ENCODE peak calls at places on chromosomes 12 and 14, in five cellular contexts. One of them, this sample, is unnamed.

GRCh38 chr12:63496654-63497053 is 171.6 kb downstream of the DPY19L2 start:
- DNase-seq in esophagus muscularis mucosa: no peak
- DNase-seq in transverse colon: no peak
- DNase-seq in stomach: no peak
- DNase-seq in GM12878: no peak
- DNase-seq in this sample: no peak

GRCh38 chr14:101564819-101565698 is 3.8 kb downstream of the DIO3 start:
- DNase-seq in stomach: no peak
- DNase-seq in GM12878: no peak
- DNase-seq in transverse colon: no peak
- DNase-seq in esophagus muscularis mucosa: no peak
- DNase-seq in this sample: no peak

GRCh38 chr14:94304243-94304642 is 11.2 kb upstream of the SERPINA10 start:
- DNase-seq in stomach: no peak
- DNase-seq in esophagus muscularis mucosa: peak
- DNase-seq in transverse colon: no peak
- DNase-seq in GM12878: no peak
- DNase-seq in this sample: no peak

GRCh38 chr12:74689071-74689655 is 151.5 kb downstream of the ATXN7L3B start:
- DNase-seq in esophagus muscularis mucosa: no peak
- DNase-seq in GM12878: no peak
- DNase-seq in transverse colon: no peak
- DNase-seq in stomach: no peak
- DNase-seq in this sample: no peak

GRCh38 chr12:66288121-66288520 is 14.2 kb upstream of the HELB start:
- DNase-seq in esophagus muscularis mucosa: no peak
- DNase-seq in transverse colon: no peak
- DNase-seq in stomach: no peak
- DNase-seq in GM12878: no peak
- DNase-seq in this sample: no peak

GRCh38 chr12:111180830-111181726 is 187.8 kb downstream of the PHETA1 start:
- DNase-seq in GM12878: no peak
- DNase-seq in esophagus muscularis mucosa: no peak
- DNase-seq in transverse colon: peak
- DNase-seq in stomach: peak
- DNase-seq in this sample: peak

GRCh38 chr14:26137161-26137560 is 460.7 kb downstream of the NOVA1 start:
- DNase-seq in esophagus muscularis mucosa: no peak
- DNase-seq in transverse colon: no peak
- DNase-seq in stomach: no peak
- DNase-seq in GM12878: no peak
- DNase-seq in this sample: no peak

GRCh38 chr14:81625343-81625742 is 91.7 kb upstream of the SEL1L start:
- DNase-seq in stomach: no peak
- DNase-seq in transverse colon: no peak
- DNase-seq in GM12878: no peak
- DNase-seq in esophagus muscularis mucosa: no peak
- DNase-seq in this sample: no peak

GRCh38 chr12:104958946-104959841 is 1.1 kb upstream of the SLC41A2 start:
- DNase-seq in esophagus muscularis mucosa: no peak
- DNase-seq in GM12878: no peak
- DNase-seq in stomach: no peak
- DNase-seq in transverse colon: no peak
- DNase-seq in this sample: no peak

GRCh38 chr14:62017651-62018230 is 255.5 kb downstream of the SNAPC1 start:
- DNase-seq in transverse colon: no peak
- DNase-seq in stomach: no peak
- DNase-seq in esophagus muscularis mucosa: no peak
- DNase-seq in GM12878: no peak
- DNase-seq in this sample: no peak

GRCh38 chr12:76074701-76075336 is 9.7 kb downstream of the NAP1L1 start:
- DNase-seq in esophagus muscularis mucosa: no peak
- DNase-seq in GM12878: no peak
- DNase-seq in stomach: no peak
- DNase-seq in transverse colon: no peak
- DNase-seq in this sample: no peak

GRCh38 chr14:64417042-64417770 is 29.1 kb downstream of the MTHFD1 start:
- DNase-seq in GM12878: no peak
- DNase-seq in transverse colon: no peak
- DNase-seq in esophagus muscularis mucosa: no peak
- DNase-seq in stomach: no peak
- DNase-seq in this sample: no peak

GRCh38 chr12:109868182-109869051 is 11.9 kb downstream of the GLTP start:
- DNase-seq in transverse colon: no peak
- DNase-seq in GM12878: no peak
- DNase-seq in esophagus muscularis mucosa: no peak
- DNase-seq in stomach: no peak
- DNase-seq in this sample: no peak

GRCh38 chr12:122312926-122313325 is 46.6 kb upstream of the VPS33A start:
- DNase-seq in stomach: no peak
- DNase-seq in esophagus muscularis mucosa: no peak
- DNase-seq in GM12878: no peak
- DNase-seq in transverse colon: no peak
- DNase-seq in this sample: no peak

GRCh38 chr12:122319312-122319638 is 53.0 kb upstream of the VPS33A start:
- DNase-seq in transverse colon: no peak
- DNase-seq in GM12878: no peak
- DNase-seq in stomach: no peak
- DNase-seq in esophagus muscularis mucosa: no peak
- DNase-seq in this sample: no peak

GRCh38 chr12:122323311-122324019 is 57.2 kb upstream of the VPS33A start:
- DNase-seq in transverse colon: no peak
- DNase-seq in GM12878: no peak
- DNase-seq in esophagus muscularis mucosa: no peak
- DNase-seq in stomach: no peak
- DNase-seq in this sample: no peak

GRCh38 chr12:122322501-122322900 is 56.2 kb upstream of the VPS33A start:
- DNase-seq in transverse colon: no peak
- DNase-seq in esophagus muscularis mucosa: no peak
- DNase-seq in GM12878: no peak
- DNase-seq in stomach: no peak
- DNase-seq in this sample: no peak

GRCh38 chr12:122318607-122319311 is 52.5 kb upstream of the VPS33A start:
- DNase-seq in stomach: no peak
- DNase-seq in transverse colon: no peak
- DNase-seq in esophagus muscularis mucosa: no peak
- DNase-seq in GM12878: no peak
- DNase-seq in this sample: no peak
- TF ChIP-seq POLR2AphosphoS5 in stomach: no peak
- TF ChIP-seq POLR2AphosphoS5 in transverse colon: no peak
- TF ChIP-seq POLR2AphosphoS5 in esophagus muscularis mucosa: peak
- TF ChIP-seq POLR2AphosphoS5 in GM12878: no peak
- TF ChIP-seq POLR2AphosphoS5 in this sample: no peak

GRCh38 chr12:121791671-121792496 is 1.6 kb downstream of the RHOF start:
- DNase-seq in GM12878: no peak
- DNase-seq in transverse colon: peak
- DNase-seq in esophagus muscularis mucosa: no peak
- DNase-seq in stomach: peak
- DNase-seq in this sample: no peak
- TF ChIP-seq EP300 in GM12878: no peak
- TF ChIP-seq EP300 in transverse colon: peak
- TF ChIP-seq EP300 in esophagus muscularis mucosa: no peak
- TF ChIP-seq EP300 in stomach: no peak
- TF ChIP-seq EP300 in this sample: no peak

DNA sequence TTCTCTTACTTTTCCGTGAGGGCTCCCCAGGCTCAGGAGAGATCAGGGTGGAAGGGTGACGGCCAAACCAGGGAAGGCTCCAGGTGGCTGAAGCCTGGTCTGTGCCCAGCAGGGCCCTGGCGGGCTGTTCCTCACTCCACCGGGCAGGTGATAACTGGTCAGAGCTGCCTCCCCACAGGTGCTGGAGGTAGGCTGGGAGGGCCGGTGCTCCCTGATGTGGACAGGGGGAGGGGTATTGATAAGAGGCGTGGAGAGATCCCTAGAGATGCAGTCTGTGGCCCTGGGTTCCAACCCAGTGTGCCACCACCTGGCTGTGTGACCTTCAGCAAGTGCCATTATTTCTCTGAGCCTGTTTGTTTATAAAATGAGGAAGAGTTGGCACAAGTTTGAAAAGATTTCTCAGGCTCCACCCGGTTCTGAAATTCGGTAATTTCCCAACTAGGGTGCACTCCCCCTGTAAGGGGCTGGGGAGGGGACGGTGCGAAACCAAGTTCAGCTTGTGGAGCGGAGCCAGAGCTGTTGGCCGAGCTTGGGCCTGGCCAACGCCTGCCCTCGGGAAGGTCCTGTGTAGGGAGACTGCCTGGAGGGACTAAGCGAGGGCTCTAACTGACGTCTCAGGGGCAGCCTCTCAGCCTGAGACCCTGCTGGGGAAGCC is 999 bp upstream of the NR4A1 start:
- DNase-seq in esophagus muscularis mucosa: no peak
- DNase-seq in transverse colon: no peak
- DNase-seq in GM12878: no peak
- DNase-seq in stomach: peak
- DNase-seq in this sample: no peak
- TF ChIP-seq POLR2A in esophagus muscularis mucosa: no peak
- TF ChIP-seq POLR2A in transverse colon: peak
- TF ChIP-seq POLR2A in GM12878: no peak
- TF ChIP-seq POLR2A in stomach: no peak
- TF ChIP-seq POLR2A in this sample: no peak

GRCh38 chr14:69663322-69663686 is 51.9 kb downstream of the SUSD6 start:
- DNase-seq in GM12878: no peak
- DNase-seq in esophagus muscularis mucosa: no peak
- DNase-seq in stomach: no peak
- DNase-seq in transverse colon: no peak
- DNase-seq in this sample: no peak
- TF ChIP-seq POLR2AphosphoS5 in GM12878: no peak
- TF ChIP-seq POLR2AphosphoS5 in esophagus muscularis mucosa: peak
- TF ChIP-seq POLR2AphosphoS5 in stomach: no peak
- TF ChIP-seq POLR2AphosphoS5 in transverse colon: no peak
- TF ChIP-seq POLR2AphosphoS5 in this sample: no peak